ENCODE peak calls at places on chromosome 11, in four cellular contexts. T is astrocyte, L is K562, J is DND-41. Z is an unnamed sample. For H3K9me3, the result is how much of the 10 kb centered on the place peaks cover.

GRCh38 chr11:45079567-45079942 is 66.9 kb upstream of the PRDM11 start:
- DNase-seq in T (no peak), L (no peak), J (no peak), Z (no peak)

GRCh38 chr11:131912127-131912526 is 541.7 kb downstream of the NTM start:
- DNase-seq in T (no peak), L (no peak), J (no peak), Z (no peak)

GRCh38 chr11:129949976-129950318 is 52.7 kb downstream of the PRDM10 start:
- DNase-seq in T (no peak), L (no peak), J (no peak), Z (no peak)

GRCh38 chr11:112588252-112588668 is 327.6 kb upstream of the PLET1 start:
- DNase-seq in T (peak), L (peak), J (peak), Z (peak)

GRCh38 chr11:66059966-66060680 is 8.0 kb downstream of the SF3B2 start:
- DNase-seq in T (no peak), L (no peak), J (no peak), Z (no peak)

GRCh38 chr11:64400096-64400495 is 41.1 kb downstream of the RPS6KA4 start:
- DNase-seq in T (no peak), L (peak), J (no peak), Z (peak)

GRCh38 chr11:133285359-133285758 is 246.9 kb downstream of the OPCML start:
- DNase-seq in T (no peak), L (no peak), J (no peak), Z (no peak)

GRCh38 chr11:77038825-77039326 is 4.7 kb downstream of the B3GNT6 start:
- DNase-seq in T (no peak), L (no peak), J (no peak), Z (no peak)

GRCh38 chr11:112878228-112878627 is 83.0 kb upstream of the NCAM1 start:
- DNase-seq in T (no peak), L (no peak), J (no peak), Z (no peak)

GRCh38 chr11:9574556-9574805 is 1.0 kb downstream of the WEE1 start:
- DNase-seq in T (no peak), L (no peak), J (peak), Z (no peak)

GRCh38 chr11:31870609-31871309 is 59.6 kb upstream of the PAX6 start:
- DNase-seq in T (peak), L (peak), J (peak), Z (peak)

GRCh38 chr11:110100476-110101240 is 7.5 kb downstream of the ZC3H12C start:
- DNase-seq in T (no peak), L (no peak), J (no peak), Z (no peak)

GRCh38 chr11:110829873-110830272 is 117.6 kb upstream of the ARHGAP20 start:
- DNase-seq in T (no peak), L (no peak), J (no peak), Z (peak)

GRCh38 chr11:35524780-35525179 is 636 bp downstream of the PAMR1 start:
- DNase-seq in T (no peak), L (no peak), J (no peak), Z (peak)

GRCh38 chr11:124748100-124748418 is 4.0 kb downstream of the VSIG2 start:
- DNase-seq in T (no peak), L (no peak), J (no peak), Z (no peak)
- TF ChIP-seq EZH2 in T (no peak), L (no peak), J (no peak), Z (no peak)

GRCh38 chr11:128282053-128282452 is 305.3 kb downstream of the ETS1 start:
- DNase-seq in T (no peak), L (no peak), J (no peak), Z (no peak)

GRCh38 chr11:128279861-128280260 is 307.5 kb downstream of the ETS1 start:
- DNase-seq in T (peak), L (no peak), J (no peak), Z (no peak)

GRCh38 chr11:128285313-128285712 is 302.0 kb downstream of the ETS1 start:
- DNase-seq in T (no peak), L (no peak), J (no peak), Z (no peak)

GRCh38 chr11:128284634-128285033 is 302.7 kb downstream of the ETS1 start:
- DNase-seq in T (no peak), L (no peak), J (no peak), Z (no peak)

DNA sequence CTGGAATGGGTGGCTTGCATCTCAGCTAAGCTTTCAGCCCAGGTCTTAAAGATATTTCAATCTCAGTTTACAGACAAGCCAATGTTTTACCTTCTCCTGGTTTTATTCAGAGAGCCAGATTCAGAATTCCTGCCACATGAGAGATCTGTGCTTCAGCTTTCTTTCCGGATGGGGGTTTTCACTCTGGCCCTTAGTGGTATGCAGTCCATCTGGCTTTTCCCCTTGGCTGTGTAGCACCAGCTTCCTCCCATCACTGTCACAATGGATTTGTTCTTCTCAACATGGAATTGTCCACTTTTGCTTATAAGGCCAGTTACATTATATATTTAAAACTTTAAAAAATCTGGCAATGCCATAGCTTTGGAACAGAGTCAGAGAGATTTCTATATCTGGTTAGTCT is 303.9 kb downstream of the ETS1 start:
- DNase-seq in T (peak), L (no peak), J (no peak), Z (peak)
- H3K9me3 ChIP-seq in T (under half), L (under half), J (under half), Z (under half)

GRCh38 chr11:71486320-71486719 is 33.3 kb downstream of the NADSYN1 start:
- DNase-seq in T (no peak), L (no peak), J (no peak), Z (no peak)

GRCh38 chr11:71488968-71489265 is 35.9 kb downstream of the NADSYN1 start:
- DNase-seq in T (no peak), L (no peak), J (no peak), Z (no peak)

GRCh38 chr11:71489311-71490043 is 36.5 kb downstream of the NADSYN1 start:
- DNase-seq in T (peak), L (no peak), J (no peak), Z (peak)

GRCh38 chr11:71490044-71490730 is 36.9 kb upstream of the KRTAP5-7 start:
- DNase-seq in T (no peak), L (no peak), J (no peak), Z (no peak)

GRCh38 chr11:71488086-71488967 is 35.3 kb downstream of the NADSYN1 start:
- DNase-seq in T (peak), L (peak), J (no peak), Z (peak)
- H3K9ac ChIP-seq in T (no peak), L (peak), J (no peak), Z (no peak)

GRCh38 chr11:95091663-95092062 is 2.0 kb downstream of the ENDOD1 start:
- DNase-seq in T (no peak), L (no peak), J (no peak), Z (no peak)

GRCh38 chr11:95088946-95089619 is 563 bp upstream of the ENDOD1 start:
- DNase-seq in T (no peak), L (no peak), J (no peak), Z (no peak)

GRCh38 chr11:95092549-95093324 is 3.1 kb downstream of the ENDOD1 start:
- DNase-seq in T (peak), L (peak), J (no peak), Z (peak)

GRCh38 chr11:95087171-95087570 is 2.5 kb upstream of the ENDOD1 start:
- DNase-seq in T (no peak), L (no peak), J (no peak), Z (no peak)

DNA sequence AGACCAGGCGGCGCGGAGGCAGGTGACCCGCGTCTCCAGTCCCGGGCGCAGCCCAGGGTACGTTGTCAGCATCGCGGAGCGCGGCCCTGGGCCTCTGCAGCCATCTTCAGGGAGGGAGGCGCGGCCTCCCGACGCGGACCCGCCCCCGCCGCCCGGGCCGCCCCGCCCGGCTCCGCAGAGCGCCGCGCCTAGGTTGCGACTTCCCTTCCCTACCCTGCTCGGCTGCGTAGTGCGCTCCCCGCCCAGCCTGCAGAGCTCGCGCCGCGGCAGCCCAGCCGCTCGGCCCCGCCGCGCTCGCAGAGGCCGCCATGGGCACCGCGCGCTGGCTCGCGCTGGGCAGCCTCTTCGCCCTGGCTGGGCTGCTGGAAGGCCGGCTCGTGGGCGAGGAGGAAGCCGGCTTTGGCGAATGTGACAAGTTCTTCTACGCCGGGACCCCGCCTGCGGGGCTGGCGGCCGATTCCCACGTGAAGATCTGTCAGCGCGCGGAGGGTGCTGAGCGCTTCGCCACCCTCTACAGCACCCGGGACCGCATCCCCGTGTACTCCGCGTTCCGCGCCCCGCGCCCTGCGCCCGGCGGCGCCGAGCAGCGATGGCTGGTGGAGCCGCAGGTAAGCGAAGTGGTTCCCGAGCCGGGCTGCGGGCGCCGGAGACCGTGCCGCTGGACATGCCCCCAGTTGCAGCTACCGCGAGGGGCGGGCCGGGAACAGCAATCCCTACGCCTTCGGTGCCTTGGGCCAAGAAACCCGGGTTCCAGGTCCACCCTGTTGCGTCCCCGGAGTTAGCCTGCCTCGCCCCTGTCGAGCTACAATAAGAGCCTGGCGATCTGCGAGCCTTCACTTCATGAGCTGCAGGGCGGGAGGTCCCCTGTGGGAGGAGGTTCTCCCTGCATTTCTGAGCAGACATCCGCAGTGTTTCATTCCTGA is at the start of gene ENDOD1:
- DNase-seq in T (peak), L (peak), J (peak), Z (peak)
- TF ChIP-seq EZH2 in T (no peak), L (no peak), J (no peak), Z (no peak)

GRCh38 chr11:2489103-2489502 is 44.3 kb downstream of the KCNQ1 start:
- DNase-seq in T (no peak), L (no peak), J (no peak), Z (no peak)
- H3K9me3 ChIP-seq in T (under half), L (under half), J (under half), Z (under half)

DNA sequence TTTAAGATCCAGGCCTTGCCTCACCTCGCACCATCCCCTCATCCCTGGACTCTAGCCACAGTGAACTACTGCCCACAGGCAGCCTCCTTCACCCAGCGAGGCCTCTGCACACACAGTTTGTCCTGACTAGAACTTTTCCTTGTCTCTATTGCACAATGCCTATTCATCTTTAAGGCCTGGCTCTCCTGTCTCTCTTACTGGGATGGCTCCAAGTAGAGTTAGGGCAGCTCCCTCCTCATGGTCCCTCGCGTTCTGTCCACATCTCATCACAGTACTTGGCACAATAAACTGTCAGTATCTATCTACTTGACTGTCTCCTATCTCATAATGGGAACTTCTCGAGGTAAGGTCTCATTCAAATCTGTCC is 22.4 kb upstream of the UCP3 start:
- DNase-seq in T (no peak), L (no peak), J (no peak), Z (no peak)
- H3K9ac ChIP-seq in T (no peak), L (no peak), J (no peak), Z (no peak)

GRCh38 chr11:17276236-17277023 is at the start of gene NUCB2:
- DNase-seq in T (peak), L (peak), J (peak), Z (peak)
- TF ChIP-seq EZH2 in T (no peak), L (no peak), J (no peak), Z (no peak)

GRCh38 chr11:2625183-2625582 is 74.6 kb downstream of the KCNQ1OT1 start:
- DNase-seq in T (no peak), L (no peak), J (no peak), Z (no peak)

GRCh38 chr11:2631161-2631560 is 68.6 kb downstream of the KCNQ1OT1 start:
- DNase-seq in T (no peak), L (no peak), J (no peak), Z (no peak)

GRCh38 chr11:2630679-2631078 is 69.1 kb downstream of the KCNQ1OT1 start:
- DNase-seq in T (no peak), L (no peak), J (no peak), Z (no peak)
- H3K9me3 ChIP-seq in T (under half), L (under half), J (under half), Z (under half)

DNA sequence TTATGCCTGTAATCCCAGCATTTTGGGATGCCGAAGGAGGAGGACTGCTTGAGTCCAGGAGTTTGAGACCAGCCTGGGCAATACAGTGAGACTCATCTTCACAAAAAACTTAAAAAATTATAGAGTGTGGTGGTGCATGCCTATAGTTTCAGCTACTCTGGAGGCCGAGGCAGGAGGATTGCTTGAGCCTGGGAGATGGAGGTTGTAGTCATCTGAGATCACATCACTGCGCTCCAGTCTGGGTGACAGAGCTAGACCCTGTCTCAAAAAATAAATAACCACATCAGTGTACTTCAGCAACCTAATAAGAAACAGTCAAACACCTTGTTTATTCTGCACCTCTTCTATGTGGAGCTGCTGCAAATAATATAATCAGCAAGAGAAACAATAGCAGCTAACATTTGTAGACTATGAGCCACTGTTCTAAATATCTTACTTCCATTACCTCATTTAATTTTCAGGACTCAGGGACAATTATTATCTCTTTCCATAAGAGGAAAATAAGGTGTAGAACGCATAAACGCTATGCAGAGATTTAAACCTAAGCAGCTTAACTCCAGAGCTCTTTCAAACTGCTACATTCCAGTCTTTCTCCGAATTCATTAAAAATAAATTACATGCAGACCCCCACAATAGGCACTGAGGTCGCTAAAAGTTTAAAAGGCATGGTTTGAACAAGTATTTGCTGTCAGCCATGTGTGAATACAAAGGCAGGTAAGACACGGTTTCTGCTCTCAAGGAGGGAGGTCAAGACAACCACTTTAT is 1.2 kb downstream of the NARS2 start:
- DNase-seq in T (no peak), L (no peak), J (no peak), Z (no peak)
- H3K9ac ChIP-seq in T (peak), L (no peak), J (peak), Z (no peak)

GRCh38 chr11:46332093-46332567 is 15.1 kb upstream of the DGKZ start:
- DNase-seq in T (no peak), L (no peak), J (no peak), Z (no peak)
- TF ChIP-seq EZH2 in T (no peak), L (peak), J (no peak), Z (peak)

Z was measured in fibroblast of lung.